ENCODE peak calls at places on chromosomes 3 and 15, in ten cellular contexts. One of them, this sample, is unnamed. For H3K36me3, the result is how much of the 10 kb centered on the place peaks cover.

GRCh38 chr3:24829011-24829581 is 334.4 kb upstream of the THRB start:
- DNase-seq in pancreas: peak
- DNase-seq in esophagus squamous epithelium: no peak
- DNase-seq in fibroblast of lung: no peak
- DNase-seq in left ventricle myocardium inferior: peak
- DNase-seq in upper lobe of right lung: peak
- DNase-seq in A673: peak
- DNase-seq in astrocyte: no peak
- DNase-seq in uterus: peak
- DNase-seq in ovary: no peak
- DNase-seq in this sample: no peak

GRCh38 chr3:122758877-122759670 is 34.6 kb downstream of the HSPBAP1 start:
- DNase-seq in A673: no peak
- DNase-seq in fibroblast of lung: no peak
- DNase-seq in left ventricle myocardium inferior: no peak
- DNase-seq in pancreas: no peak
- DNase-seq in astrocyte: no peak
- DNase-seq in uterus: no peak
- DNase-seq in ovary: no peak
- DNase-seq in esophagus squamous epithelium: no peak
- DNase-seq in upper lobe of right lung: no peak
- DNase-seq in this sample: no peak

GRCh38 chr15:82894971-82895520 is 57.5 kb downstream of the HOMER2 start:
- DNase-seq in pancreas: no peak
- DNase-seq in esophagus squamous epithelium: no peak
- DNase-seq in upper lobe of right lung: no peak
- DNase-seq in uterus: no peak
- DNase-seq in left ventricle myocardium inferior: no peak
- DNase-seq in A673: peak
- DNase-seq in fibroblast of lung: peak
- DNase-seq in ovary: no peak
- DNase-seq in astrocyte: peak
- DNase-seq in this sample: peak

GRCh38 chr3:115100806-115101205 is 46.3 kb downstream of the ZBTB20 start:
- DNase-seq in A673: no peak
- DNase-seq in uterus: no peak
- DNase-seq in ovary: no peak
- DNase-seq in astrocyte: no peak
- DNase-seq in fibroblast of lung: no peak
- DNase-seq in left ventricle myocardium inferior: no peak
- DNase-seq in pancreas: no peak
- DNase-seq in upper lobe of right lung: no peak
- DNase-seq in esophagus squamous epithelium: no peak
- DNase-seq in this sample: no peak

GRCh38 chr3:55729546-55729945 is 242.4 kb upstream of the WNT5A start:
- DNase-seq in astrocyte: no peak
- DNase-seq in pancreas: no peak
- DNase-seq in upper lobe of right lung: no peak
- DNase-seq in uterus: no peak
- DNase-seq in left ventricle myocardium inferior: no peak
- DNase-seq in A673: no peak
- DNase-seq in esophagus squamous epithelium: no peak
- DNase-seq in ovary: no peak
- DNase-seq in fibroblast of lung: no peak
- DNase-seq in this sample: no peak

GRCh38 chr15:63381301-63382192 is at the start of gene CA12:
- DNase-seq in left ventricle myocardium inferior: peak
- DNase-seq in astrocyte: peak
- DNase-seq in fibroblast of lung: peak
- DNase-seq in ovary: no peak
- DNase-seq in A673: peak
- DNase-seq in upper lobe of right lung: peak
- DNase-seq in pancreas: peak
- DNase-seq in uterus: peak
- DNase-seq in esophagus squamous epithelium: no peak
- DNase-seq in this sample: no peak

GRCh38 chr3:178989821-178990220 is 81.8 kb downstream of the ZMAT3 start:
- DNase-seq in uterus: no peak
- DNase-seq in ovary: no peak
- DNase-seq in upper lobe of right lung: no peak
- DNase-seq in fibroblast of lung: no peak
- DNase-seq in astrocyte: no peak
- DNase-seq in esophagus squamous epithelium: no peak
- DNase-seq in pancreas: no peak
- DNase-seq in left ventricle myocardium inferior: no peak
- DNase-seq in A673: no peak
- DNase-seq in this sample: no peak

GRCh38 chr15:80371924-80372323 is 32.3 kb upstream of the ARNT2 start:
- DNase-seq in astrocyte: no peak
- DNase-seq in left ventricle myocardium inferior: no peak
- DNase-seq in A673: no peak
- DNase-seq in ovary: no peak
- DNase-seq in upper lobe of right lung: no peak
- DNase-seq in fibroblast of lung: no peak
- DNase-seq in uterus: no peak
- DNase-seq in pancreas: no peak
- DNase-seq in esophagus squamous epithelium: no peak
- DNase-seq in this sample: no peak

GRCh38 chr15:32979710-32980109 is 214.8 kb downstream of the FMN1 start:
- DNase-seq in esophagus squamous epithelium: no peak
- DNase-seq in left ventricle myocardium inferior: no peak
- DNase-seq in pancreas: no peak
- DNase-seq in upper lobe of right lung: no peak
- DNase-seq in astrocyte: peak
- DNase-seq in ovary: no peak
- DNase-seq in fibroblast of lung: peak
- DNase-seq in uterus: no peak
- DNase-seq in A673: no peak
- DNase-seq in this sample: peak

DNA sequence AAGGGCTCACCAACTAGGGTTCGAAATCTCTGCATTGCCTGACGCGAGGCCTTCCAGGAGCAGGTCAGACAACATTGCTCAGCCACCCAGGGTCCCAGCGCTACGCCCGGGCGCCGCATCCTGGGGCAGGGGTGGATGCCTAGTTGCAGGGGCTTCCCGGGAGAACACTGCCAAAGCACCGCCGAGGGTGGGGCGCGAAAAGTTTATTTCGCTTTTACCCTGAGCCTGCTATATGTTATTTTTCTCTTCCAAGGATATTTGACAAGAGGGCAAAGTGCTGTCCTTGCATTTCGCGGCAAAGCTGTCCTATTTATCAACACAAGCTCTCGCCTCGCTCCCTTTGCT is 549 bp upstream of the SOX14 start:
- DNase-seq in fibroblast of lung: no peak
- DNase-seq in uterus: no peak
- DNase-seq in upper lobe of right lung: no peak
- DNase-seq in left ventricle myocardium inferior: no peak
- DNase-seq in ovary: no peak
- DNase-seq in A673: no peak
- DNase-seq in pancreas: no peak
- DNase-seq in astrocyte: no peak
- DNase-seq in esophagus squamous epithelium: no peak
- DNase-seq in this sample: no peak
- H3K4me3 ChIP-seq in fibroblast of lung: no peak
- H3K4me3 ChIP-seq in uterus: no peak
- H3K4me3 ChIP-seq in upper lobe of right lung: peak
- H3K4me3 ChIP-seq in left ventricle myocardium inferior: peak
- H3K4me3 ChIP-seq in ovary: no peak
- H3K4me3 ChIP-seq in A673: no peak
- H3K4me3 ChIP-seq in pancreas: peak
- H3K4me3 ChIP-seq in astrocyte: no peak
- H3K4me3 ChIP-seq in esophagus squamous epithelium: peak
- H3K4me3 ChIP-seq in this sample: no peak

DNA sequence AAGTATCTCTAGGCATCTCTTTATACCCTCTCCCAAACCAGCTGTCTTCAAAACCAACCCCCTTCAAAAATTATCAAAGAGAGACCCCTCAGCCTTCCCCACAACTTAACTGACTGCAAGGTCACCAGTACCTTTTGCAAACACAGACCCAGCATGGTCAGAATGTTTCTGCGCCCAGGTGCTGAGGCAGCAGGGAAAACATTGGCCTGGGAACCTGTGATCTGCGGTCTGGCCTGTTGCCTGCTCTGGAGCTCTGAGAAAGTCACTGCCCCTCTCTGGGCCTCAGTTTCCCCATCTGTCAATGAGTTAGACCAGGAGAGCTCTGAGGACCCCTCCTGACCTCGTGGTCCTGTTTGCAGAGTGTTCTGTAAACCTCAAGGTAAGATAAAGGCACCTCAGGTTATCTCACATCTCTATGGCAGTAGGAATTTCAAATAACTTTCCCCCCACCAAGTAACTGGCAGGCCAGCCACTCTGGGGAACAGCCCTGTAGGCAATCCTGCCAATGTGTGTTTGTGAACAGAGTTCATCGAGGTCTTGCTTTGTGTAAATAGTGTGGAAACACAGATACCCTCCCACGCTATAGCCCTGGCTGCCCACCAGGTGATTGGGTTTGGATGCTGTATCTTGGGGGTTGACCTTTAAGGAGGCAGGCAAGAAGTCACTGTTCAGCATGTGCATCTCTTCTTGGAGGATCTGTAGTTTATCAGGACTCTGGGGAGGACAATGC is 50.0 kb upstream of the SMAD6 start:
- DNase-seq in pancreas: no peak
- DNase-seq in A673: no peak
- DNase-seq in fibroblast of lung: no peak
- DNase-seq in uterus: no peak
- DNase-seq in upper lobe of right lung: no peak
- DNase-seq in astrocyte: no peak
- DNase-seq in ovary: no peak
- DNase-seq in left ventricle myocardium inferior: no peak
- DNase-seq in esophagus squamous epithelium: no peak
- DNase-seq in this sample: no peak
- TF ChIP-seq CTCF in pancreas: no peak
- TF ChIP-seq CTCF in A673: no peak
- TF ChIP-seq CTCF in fibroblast of lung: no peak
- TF ChIP-seq CTCF in uterus: no peak
- TF ChIP-seq CTCF in upper lobe of right lung: no peak
- TF ChIP-seq CTCF in astrocyte: no peak
- TF ChIP-seq CTCF in ovary: no peak
- TF ChIP-seq CTCF in left ventricle myocardium inferior: no peak
- TF ChIP-seq CTCF in esophagus squamous epithelium: no peak
- TF ChIP-seq CTCF in this sample: no peak

DNA sequence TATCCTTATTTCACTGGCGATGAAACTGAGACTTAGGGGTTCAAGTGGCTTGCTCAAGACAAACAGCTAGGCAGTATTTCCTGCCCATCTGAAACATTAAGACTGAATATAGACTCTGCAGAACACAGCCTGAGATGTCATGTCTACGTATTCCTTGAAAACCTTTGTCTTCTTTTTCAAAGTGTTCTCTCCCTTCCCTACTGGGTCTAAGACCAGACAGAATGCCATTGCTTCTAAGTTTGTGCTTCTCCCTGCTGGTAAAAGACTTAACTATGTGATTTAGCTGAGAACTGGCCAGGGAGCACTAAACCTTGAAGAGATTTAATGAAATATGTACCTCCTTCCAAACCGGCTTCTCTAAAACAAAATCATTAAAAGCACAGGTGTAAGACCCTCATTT is 9.9 kb downstream of the BCL6 start:
- DNase-seq in pancreas: no peak
- DNase-seq in A673: no peak
- DNase-seq in fibroblast of lung: no peak
- DNase-seq in esophagus squamous epithelium: no peak
- DNase-seq in upper lobe of right lung: no peak
- DNase-seq in astrocyte: no peak
- DNase-seq in uterus: no peak
- DNase-seq in left ventricle myocardium inferior: no peak
- DNase-seq in ovary: no peak
- DNase-seq in this sample: no peak
- H3K36me3 ChIP-seq in pancreas: under half
- H3K36me3 ChIP-seq in A673: under half
- H3K36me3 ChIP-seq in fibroblast of lung: under half
- H3K36me3 ChIP-seq in esophagus squamous epithelium: under half
- H3K36me3 ChIP-seq in upper lobe of right lung: under half
- H3K36me3 ChIP-seq in astrocyte: under half
- H3K36me3 ChIP-seq in uterus: under half
- H3K36me3 ChIP-seq in left ventricle myocardium inferior: under half
- H3K36me3 ChIP-seq in ovary: under half
- H3K36me3 ChIP-seq in this sample: under half

GRCh38 chr3:79415351-79415750 is 352.4 kb downstream of the ROBO1 start:
- DNase-seq in esophagus squamous epithelium: no peak
- DNase-seq in fibroblast of lung: peak
- DNase-seq in A673: no peak
- DNase-seq in uterus: no peak
- DNase-seq in ovary: no peak
- DNase-seq in left ventricle myocardium inferior: no peak
- DNase-seq in pancreas: no peak
- DNase-seq in astrocyte: peak
- DNase-seq in upper lobe of right lung: no peak
- DNase-seq in this sample: no peak

GRCh38 chr3:79414821-79415220 is 353.0 kb downstream of the ROBO1 start:
- DNase-seq in ovary: no peak
- DNase-seq in pancreas: no peak
- DNase-seq in uterus: peak
- DNase-seq in A673: no peak
- DNase-seq in esophagus squamous epithelium: no peak
- DNase-seq in upper lobe of right lung: no peak
- DNase-seq in astrocyte: peak
- DNase-seq in fibroblast of lung: peak
- DNase-seq in left ventricle myocardium inferior: peak
- DNase-seq in this sample: no peak

GRCh38 chr3:79423417-79423816 is 344.4 kb downstream of the ROBO1 start:
- DNase-seq in esophagus squamous epithelium: no peak
- DNase-seq in upper lobe of right lung: no peak
- DNase-seq in pancreas: no peak
- DNase-seq in A673: no peak
- DNase-seq in fibroblast of lung: no peak
- DNase-seq in left ventricle myocardium inferior: no peak
- DNase-seq in ovary: no peak
- DNase-seq in uterus: no peak
- DNase-seq in astrocyte: no peak
- DNase-seq in this sample: no peak

GRCh38 chr3:79421273-79421672 is 346.5 kb downstream of the ROBO1 start:
- DNase-seq in pancreas: no peak
- DNase-seq in left ventricle myocardium inferior: no peak
- DNase-seq in ovary: no peak
- DNase-seq in astrocyte: no peak
- DNase-seq in A673: no peak
- DNase-seq in esophagus squamous epithelium: no peak
- DNase-seq in uterus: no peak
- DNase-seq in fibroblast of lung: no peak
- DNase-seq in upper lobe of right lung: no peak
- DNase-seq in this sample: no peak

DNA sequence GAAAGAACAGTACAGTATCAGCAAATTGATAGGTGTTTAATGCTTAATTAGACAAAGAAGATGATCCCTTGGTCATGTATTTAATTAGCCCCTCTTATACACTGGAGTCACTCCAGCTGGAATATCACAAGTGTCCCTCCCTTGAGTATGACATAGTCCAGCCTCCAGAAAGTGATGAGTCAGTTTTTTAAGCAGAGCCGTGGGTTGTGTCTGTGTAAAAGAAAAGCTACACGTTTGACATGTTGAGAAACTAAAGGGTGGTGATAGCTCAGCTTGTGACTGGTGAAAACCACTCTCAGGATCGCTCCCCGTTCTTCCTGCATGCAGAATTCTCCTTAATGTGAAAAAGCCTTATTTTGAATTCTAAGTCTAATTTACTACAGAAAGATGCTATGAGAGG is 348.6 kb downstream of the ROBO1 start:
- DNase-seq in pancreas: no peak
- DNase-seq in uterus: no peak
- DNase-seq in left ventricle myocardium inferior: no peak
- DNase-seq in esophagus squamous epithelium: no peak
- DNase-seq in upper lobe of right lung: no peak
- DNase-seq in ovary: no peak
- DNase-seq in astrocyte: peak
- DNase-seq in A673: no peak
- DNase-seq in fibroblast of lung: peak
- DNase-seq in this sample: no peak
- H3K4me3 ChIP-seq in pancreas: no peak
- H3K4me3 ChIP-seq in uterus: no peak
- H3K4me3 ChIP-seq in left ventricle myocardium inferior: no peak
- H3K4me3 ChIP-seq in esophagus squamous epithelium: no peak
- H3K4me3 ChIP-seq in upper lobe of right lung: no peak
- H3K4me3 ChIP-seq in ovary: no peak
- H3K4me3 ChIP-seq in astrocyte: no peak
- H3K4me3 ChIP-seq in A673: no peak
- H3K4me3 ChIP-seq in fibroblast of lung: no peak
- H3K4me3 ChIP-seq in this sample: no peak